ENCODE peak calls at places on chromosomes 3 and 15, in ten cellular contexts. P, G, O, I, M, L, C, D, W and F are unnamed samples.

GRCh38 chr3:13032206-13032605 is 41.0 kb downstream of the IQSEC1 start:
- DNase-seq in C (no peak), G (no peak), O (no peak), P (no peak), D (no peak), M (no peak), W (no peak), I (no peak), L (no peak), F (no peak)

GRCh38 chr15:95812491-95812890 is 518.0 kb upstream of the NR2F2 start:
- DNase-seq in G (no peak), P (no peak), M (no peak), O (no peak), C (no peak), W (no peak), I (no peak), L (peak; percentile 39), D (no peak), F (peak; percentile 15)

GRCh38 chr15:66722757-66723540 is 20.9 kb downstream of the SMAD6 start:
- DNase-seq in P (no peak), L (no peak), W (no peak), G (no peak), D (no peak), I (peak; percentile 14), M (no peak), O (no peak), C (no peak), F (no peak)

GRCh38 chr3:149368850-149369497 is 8.5 kb downstream of the TM4SF1 start:
- DNase-seq in O (peak; percentile 42), M (no peak), I (no peak), D (no peak), L (no peak), W (no peak), C (no peak), G (no peak), P (no peak), F (peak; percentile 52)

GRCh38 chr15:74682954-74683353 is 12.9 kb downstream of the EDC3 start:
- DNase-seq in M (no peak), G (no peak), O (no peak), L (no peak), P (no peak), W (no peak), D (no peak), C (no peak), I (no peak), F (no peak)

GRCh38 chr3:39383190-39383912 is at the start of gene SLC25A38:
- DNase-seq in P (peak; percentile 69), W (peak; percentile 88), M (peak; percentile 68), C (no peak), I (no peak), D (peak; percentile 77), G (peak; percentile 65), L (peak; percentile 82), O (no peak), F (peak; percentile 86)

GRCh38 chr15:77653832-77654480 is 21.2 kb upstream of the LINGO1 start:
- DNase-seq in L (no peak), W (no peak), P (no peak), M (no peak), D (no peak), I (no peak), C (no peak), O (no peak), G (no peak), F (no peak)

GRCh38 chr3:14651440-14652251 is at the start of gene CCDC174:
- DNase-seq in C (peak; percentile 95), P (peak; percentile 100), M (peak; percentile 82), I (peak; percentile 96), D (peak; percentile 97), L (peak; percentile 99), G (peak; percentile 81), W (peak; percentile 98), O (peak; percentile 89), F (peak; percentile 98)

GRCh38 chr3:43784640-43785011 is 93.9 kb downstream of the ABHD5 start:
- DNase-seq in L (no peak), P (no peak), D (no peak), C (no peak), M (no peak), O (no peak), G (no peak), W (no peak), I (no peak), F (no peak)

GRCh38 chr3:13747627-13748026 is 132.2 kb downstream of the WNT7A start:
- DNase-seq in D (no peak), C (no peak), W (no peak), M (no peak), L (no peak), O (no peak), P (no peak), G (no peak), I (no peak), F (no peak)